ENCODE peak calls at places on chromosomes 2 and 18, in six cellular contexts. One of them, this sample, is unnamed.
A peak's percentile ranks its signal among the peaks of the same experiment; 100 is the strongest.

GRCh38 chr2:157822993-157823392 is 53.1 kb downstream of the ACVR1 start:
- DNase-seq in HFFc6: no peak
- DNase-seq in CD8-positive, alpha-beta memory T cell: no peak
- DNase-seq in HEK293T: no peak
- DNase-seq in iris pigment epithelial cell: peak; percentile 72
- DNase-seq in lower lobe of right lung: no peak
- DNase-seq in this sample: no peak

GRCh38 chr18:13492314-13492713 is 234.0 kb downstream of the FAM210A start:
- DNase-seq in HFFc6: no peak
- DNase-seq in CD8-positive, alpha-beta memory T cell: no peak
- DNase-seq in HEK293T: no peak
- DNase-seq in iris pigment epithelial cell: no peak
- DNase-seq in lower lobe of right lung: no peak
- DNase-seq in this sample: no peak

GRCh38 chr2:86675611-86676015 is 44.5 kb upstream of the RMND5A start:
- DNase-seq in HFFc6: no peak
- DNase-seq in CD8-positive, alpha-beta memory T cell: no peak
- DNase-seq in HEK293T: no peak
- DNase-seq in iris pigment epithelial cell: no peak
- DNase-seq in lower lobe of right lung: no peak
- DNase-seq in this sample: no peak

GRCh38 chr18:8890957-8891464 is 185.7 kb downstream of the MTCL1 start:
- DNase-seq in HFFc6: peak; percentile 97
- DNase-seq in CD8-positive, alpha-beta memory T cell: no peak
- DNase-seq in HEK293T: peak; percentile 20
- DNase-seq in iris pigment epithelial cell: peak; percentile 95
- DNase-seq in lower lobe of right lung: no peak
- DNase-seq in this sample: no peak

GRCh38 chr2:232319117-232320037 is 59.2 kb upstream of the ALPP start:
- DNase-seq in HFFc6: no peak
- DNase-seq in CD8-positive, alpha-beta memory T cell: no peak
- DNase-seq in HEK293T: no peak
- DNase-seq in iris pigment epithelial cell: no peak
- DNase-seq in lower lobe of right lung: no peak
- DNase-seq in this sample: no peak

GRCh38 chr2:173966274-173967098 is 1.3 kb upstream of the SP3 start:
- DNase-seq in HFFc6: no peak
- DNase-seq in CD8-positive, alpha-beta memory T cell: no peak
- DNase-seq in HEK293T: no peak
- DNase-seq in iris pigment epithelial cell: no peak
- DNase-seq in lower lobe of right lung: no peak
- DNase-seq in this sample: no peak

GRCh38 chr18:58288922-58289797 is 245.1 kb downstream of the NEDD4L start:
- DNase-seq in HFFc6: peak; percentile 58
- DNase-seq in CD8-positive, alpha-beta memory T cell: no peak
- DNase-seq in HEK293T: no peak
- DNase-seq in iris pigment epithelial cell: peak; percentile 79
- DNase-seq in lower lobe of right lung: no peak
- DNase-seq in this sample: no peak

GRCh38 chr2:23497063-23497462 is 112.1 kb downstream of the KLHL29 start:
- DNase-seq in HFFc6: no peak
- DNase-seq in CD8-positive, alpha-beta memory T cell: no peak
- DNase-seq in HEK293T: no peak
- DNase-seq in iris pigment epithelial cell: peak; percentile 50
- DNase-seq in lower lobe of right lung: no peak
- DNase-seq in this sample: no peak

GRCh38 chr2:36355157-36355889 is at the start of gene CRIM1:
- DNase-seq in HFFc6: peak; percentile 91
- DNase-seq in CD8-positive, alpha-beta memory T cell: peak; percentile 24
- DNase-seq in HEK293T: peak; percentile 75
- DNase-seq in iris pigment epithelial cell: peak; percentile 94
- DNase-seq in lower lobe of right lung: peak; percentile 91
- DNase-seq in this sample: peak; percentile 60

GRCh38 chr2:122758967-122759366 is 1003.5 kb downstream of the TSN start:
- DNase-seq in HFFc6: no peak
- DNase-seq in CD8-positive, alpha-beta memory T cell: no peak
- DNase-seq in HEK293T: no peak
- DNase-seq in iris pigment epithelial cell: no peak
- DNase-seq in lower lobe of right lung: no peak
- DNase-seq in this sample: no peak

GRCh38 chr2:126671488-126671887 is 15.5 kb downstream of the GYPC start:
- DNase-seq in HFFc6: no peak
- DNase-seq in CD8-positive, alpha-beta memory T cell: no peak
- DNase-seq in HEK293T: no peak
- DNase-seq in iris pigment epithelial cell: no peak
- DNase-seq in lower lobe of right lung: no peak
- DNase-seq in this sample: no peak

GRCh38 chr2:201532686-201533304 is 81.3 kb downstream of the STRADB start:
- DNase-seq in HFFc6: peak; percentile 96
- DNase-seq in CD8-positive, alpha-beta memory T cell: no peak
- DNase-seq in HEK293T: no peak
- DNase-seq in iris pigment epithelial cell: peak; percentile 94
- DNase-seq in lower lobe of right lung: no peak
- DNase-seq in this sample: no peak

GRCh38 chr2:217899231-217900009 is 103.4 kb downstream of the TNS1 start:
- DNase-seq in HFFc6: peak; percentile 88
- DNase-seq in CD8-positive, alpha-beta memory T cell: no peak
- DNase-seq in HEK293T: peak; percentile 82
- DNase-seq in iris pigment epithelial cell: peak; percentile 92
- DNase-seq in lower lobe of right lung: peak; percentile 85
- DNase-seq in this sample: no peak

GRCh38 chr2:61044596-61044995 is 21.1 kb upstream of the SANBR start:
- DNase-seq in HFFc6: no peak
- DNase-seq in CD8-positive, alpha-beta memory T cell: no peak
- DNase-seq in HEK293T: no peak
- DNase-seq in iris pigment epithelial cell: no peak
- DNase-seq in lower lobe of right lung: no peak
- DNase-seq in this sample: no peak

GRCh38 chr18:7168408-7168807 is 50.8 kb upstream of the LAMA1 start:
- DNase-seq in HFFc6: no peak
- DNase-seq in CD8-positive, alpha-beta memory T cell: no peak
- DNase-seq in HEK293T: no peak
- DNase-seq in iris pigment epithelial cell: no peak
- DNase-seq in lower lobe of right lung: no peak
- DNase-seq in this sample: no peak

GRCh38 chr2:232386740-232387450 is 8.3 kb downstream of the ALPP start:
- DNase-seq in HFFc6: no peak
- DNase-seq in CD8-positive, alpha-beta memory T cell: no peak
- DNase-seq in HEK293T: no peak
- DNase-seq in iris pigment epithelial cell: peak; percentile 45
- DNase-seq in lower lobe of right lung: no peak
- DNase-seq in this sample: no peak

GRCh38 chr2:101971836-101972235 is 19.9 kb upstream of the IL1R2 start:
- DNase-seq in HFFc6: no peak
- DNase-seq in CD8-positive, alpha-beta memory T cell: no peak
- DNase-seq in HEK293T: no peak
- DNase-seq in iris pigment epithelial cell: peak; percentile 38
- DNase-seq in lower lobe of right lung: no peak
- DNase-seq in this sample: no peak